ENCODE peak calls at places on chromosomes 13 and 19, in eight cellular contexts. T is tibial artery; N is thoracic aorta; G is fibroblast of lung; B is transverse colon; R is ovary; W is effector memory CD4-positive, alpha-beta T cell; L is A549. H is an unnamed sample.

GRCh38 chr13:59250276-59250990 is 913.3 kb downstream of the DIAPH3 start:
- DNase-seq in T (no peak), N (no peak), G (no peak), B (no peak), R (no peak), W (no peak), L (no peak), H (no peak)

GRCh38 chr13:33307820-33308219 is 22.3 kb upstream of the STARD13 start:
- DNase-seq in T (no peak), N (no peak), G (peak; percentile 90), B (no peak), R (no peak), W (no peak), L (no peak), H (no peak)

GRCh38 chr13:45269204-45269603 is 68.4 kb upstream of the KCTD4 start:
- DNase-seq in T (no peak), N (no peak), G (peak; percentile 67), B (no peak), R (no peak), W (no peak), L (no peak), H (no peak)

GRCh38 chr19:30379841-30380610 is 7.8 kb downstream of the ZNF536 start:
- DNase-seq in T (peak; percentile 7), N (no peak), G (no peak), B (no peak), R (no peak), W (no peak), L (no peak), H (no peak)

GRCh38 chr13:94427313-94427712 is 52.2 kb downstream of the DCT start:
- DNase-seq in T (no peak), N (no peak), G (no peak), B (no peak), R (no peak), W (no peak), L (no peak), H (no peak)

GRCh38 chr19:49890349-49891311 is 6.1 kb downstream of the IL4I1 start:
- DNase-seq in T (no peak), N (no peak), G (no peak), B (peak; percentile 67), R (peak; percentile 60), W (peak; percentile 67), L (peak; percentile 62), H (peak; percentile 77)

GRCh38 chr19:8489591-8490394 is 12.6 kb downstream of the PRAM1 start:
- DNase-seq in T (no peak), N (no peak), G (no peak), B (no peak), R (no peak), W (no peak), L (no peak), H (no peak)

GRCh38 chr19:13986348-13986904 is 19.7 kb downstream of the RFX1 start:
- DNase-seq in T (peak; percentile 89), N (peak; percentile 67), G (no peak), B (peak; percentile 90), R (no peak), W (peak; percentile 99), L (no peak), H (peak; percentile 98)

GRCh38 chr19:45501730-45502014 is 3.4 kb downstream of the PPM1N start:
- DNase-seq in T (no peak), N (no peak), G (no peak), B (no peak), R (no peak), W (no peak), L (no peak), H (no peak)

GRCh38 chr19:19261350-19262189 is 11.5 kb downstream of the TM6SF2 start:
- DNase-seq in T (no peak), N (no peak), G (no peak), B (no peak), R (peak; percentile 58), W (no peak), L (no peak), H (no peak)

GRCh38 chr19:38209671-38210457 is 14.2 kb downstream of the DPF1 start:
- DNase-seq in T (peak; percentile 74), N (peak; percentile 26), G (peak; percentile 43), B (peak; percentile 47), R (peak; percentile 88), W (no peak), L (no peak), H (no peak)

GRCh38 chr19:48123907-48124675 is 13.5 kb upstream of the PLA2G4C start:
- DNase-seq in T (no peak), N (no peak), G (peak; percentile 91), B (no peak), R (no peak), W (no peak), L (no peak), H (no peak)

GRCh38 chr19:5434351-5434917 is 20.8 kb upstream of the ZNRF4 start:
- DNase-seq in T (no peak), N (no peak), G (peak; percentile 39), B (no peak), R (no peak), W (no peak), L (no peak), H (no peak)
- H3K9me3 ChIP-seq in T (no peaks in the 10 kb centered on the region), N (no peaks in the 10 kb centered on the region), G (no peaks in the 10 kb centered on the region), B (no peaks in the 10 kb centered on the region), R (no peaks in the 10 kb centered on the region), W (no peaks in the 10 kb centered on the region), L (no peaks in the 10 kb centered on the region), H (no peaks in the 10 kb centered on the region)

GRCh38 chr19:22619371-22619770 is 14.8 kb upstream of the ZNF492 start:
- DNase-seq in T (no peak), N (no peak), G (no peak), B (no peak), R (peak; percentile 70), W (no peak), L (no peak), H (no peak)

GRCh38 chr19:22622020-22622419 is 12.1 kb upstream of the ZNF492 start:
- DNase-seq in T (peak; percentile 11), N (no peak), G (no peak), B (no peak), R (no peak), W (no peak), L (no peak), H (no peak)

GRCh38 chr19:22620912-22621311 is 13.2 kb upstream of the ZNF492 start:
- DNase-seq in T (no peak), N (no peak), G (no peak), B (no peak), R (no peak), W (no peak), L (no peak), H (no peak)

GRCh38 chr19:22620401-22620800 is 13.7 kb upstream of the ZNF492 start:
- DNase-seq in T (no peak), N (no peak), G (no peak), B (no peak), R (peak; percentile 38), W (no peak), L (no peak), H (no peak)

DNA sequence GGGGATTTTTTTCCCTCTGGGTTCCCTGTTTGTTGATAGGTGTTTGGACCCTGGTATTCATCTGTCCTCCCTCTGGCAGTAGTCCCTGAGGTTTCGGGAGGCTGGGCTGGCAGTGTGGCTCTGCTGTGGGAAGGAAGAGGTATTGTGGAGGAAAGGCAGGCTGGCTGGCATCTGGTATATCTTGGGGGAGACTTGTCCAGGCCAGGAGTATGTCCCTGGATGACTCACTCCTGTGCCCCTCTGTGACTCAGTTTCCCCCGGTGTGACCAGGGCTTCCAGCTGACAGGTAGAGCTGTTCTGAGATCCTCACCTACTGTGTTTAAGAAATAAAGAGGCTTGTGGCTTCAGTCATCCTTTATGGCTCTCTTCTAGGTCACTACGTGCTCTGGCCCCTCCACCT is 14.2 kb upstream of the ZNF492 start:
- DNase-seq in T (no peak), N (no peak), G (no peak), B (no peak), R (no peak), W (no peak), L (no peak), H (no peak)
- H3K9me3 ChIP-seq in T (no peaks in the 10 kb centered on the region), N (no peaks in the 10 kb centered on the region), G (no peaks in the 10 kb centered on the region), B (no peaks in the 10 kb centered on the region), R (no peaks in the 10 kb centered on the region), W (no peaks in the 10 kb centered on the region), L (peaks cover 24% of the 10 kb centered on the region), H (no peaks in the 10 kb centered on the region)

GRCh38 chr19:54616057-54616456 is 14.2 kb upstream of the LILRB1 start:
- DNase-seq in T (no peak), N (no peak), G (no peak), B (no peak), R (no peak), W (no peak), L (no peak), H (no peak)
- H3K9me3 ChIP-seq in T (no peaks in the 10 kb centered on the region), N (no peaks in the 10 kb centered on the region), G (no peaks in the 10 kb centered on the region), B (no peaks in the 10 kb centered on the region), R (no peaks in the 10 kb centered on the region), W (no peaks in the 10 kb centered on the region), L (no peaks in the 10 kb centered on the region), H (no peaks in the 10 kb centered on the region)

GRCh38 chr19:12133069-12133468 is 7.1 kb downstream of the ZNF20 start:
- DNase-seq in T (no peak), N (no peak), G (peak; percentile 23), B (no peak), R (no peak), W (no peak), L (no peak), H (no peak)
- H3K9me3 ChIP-seq in T (peaks cover 57% of the 10 kb centered on the region), N (peaks cover 29% of the 10 kb centered on the region), G (peaks cover 12% of the 10 kb centered on the region), B (peaks cover 32% of the 10 kb centered on the region), R (peaks cover 21% of the 10 kb centered on the region), W (peaks cover 14% of the 10 kb centered on the region), L (peaks cover 3% of the 10 kb centered on the region), H (peaks cover 17% of the 10 kb centered on the region)

GRCh38 chr19:15782211-15782610 is 5.2 kb upstream of the OR10H5 start:
- DNase-seq in T (no peak), N (no peak), G (no peak), B (no peak), R (no peak), W (no peak), L (no peak), H (no peak)
- H3K9me3 ChIP-seq in T (no peaks in the 10 kb centered on the region), N (no peaks in the 10 kb centered on the region), G (no peaks in the 10 kb centered on the region), B (no peaks in the 10 kb centered on the region), R (no peaks in the 10 kb centered on the region), W (no peaks in the 10 kb centered on the region), L (no peaks in the 10 kb centered on the region), H (no peaks in the 10 kb centered on the region)

GRCh38 chr19:12229990-12230389 is 64.7 kb downstream of the ZNF44 start:
- DNase-seq in T (no peak), N (no peak), G (no peak), B (no peak), R (no peak), W (no peak), L (no peak), H (no peak)
- H3K9me3 ChIP-seq in T (peaks cover 36% of the 10 kb centered on the region), N (no peaks in the 10 kb centered on the region), G (no peaks in the 10 kb centered on the region), B (no peaks in the 10 kb centered on the region), R (no peaks in the 10 kb centered on the region), W (no peaks in the 10 kb centered on the region), L (peaks cover 3% of the 10 kb centered on the region), H (peaks cover 3% of the 10 kb centered on the region)